ENCODE peak calls at places on chromosomes 4 and X, in six cellular contexts. One of them, this sample, is unnamed.

GRCh38 chr4:72846280-72847111 is 223.0 kb downstream of the COX18 start:
- DNase-seq in A549: no peak
- DNase-seq in K562: peak
- DNase-seq in H1: peak
- DNase-seq in HepG2: peak
- DNase-seq in endothelial cell of umbilical vein: no peak
- DNase-seq in this sample: peak

GRCh38 chr4:89486042-89486441 is 178.4 kb upstream of the GPRIN3 start:
- DNase-seq in A549: no peak
- DNase-seq in K562: no peak
- DNase-seq in H1: no peak
- DNase-seq in HepG2: no peak
- DNase-seq in endothelial cell of umbilical vein: peak
- DNase-seq in this sample: no peak

GRCh38 chrX:15973299-15973698 is 118.7 kb upstream of the AP1S2 start:
- DNase-seq in A549: peak
- DNase-seq in K562: peak
- DNase-seq in H1: no peak
- DNase-seq in HepG2: peak
- DNase-seq in endothelial cell of umbilical vein: peak
- DNase-seq in this sample: peak

GRCh38 chr4:8723222-8723980 is 130.8 kb downstream of the CPZ start:
- DNase-seq in A549: no peak
- DNase-seq in K562: no peak
- DNase-seq in H1: peak
- DNase-seq in HepG2: no peak
- DNase-seq in endothelial cell of umbilical vein: no peak
- DNase-seq in this sample: peak

GRCh38 chr4:4655901-4656300 is 114.1 kb upstream of the STX18 start:
- DNase-seq in A549: no peak
- DNase-seq in K562: no peak
- DNase-seq in H1: no peak
- DNase-seq in HepG2: no peak
- DNase-seq in endothelial cell of umbilical vein: no peak
- DNase-seq in this sample: no peak

GRCh38 chr4:183140911-183141320 is 41.9 kb downstream of the WWC2 start:
- DNase-seq in A549: no peak
- DNase-seq in K562: no peak
- DNase-seq in H1: no peak
- DNase-seq in HepG2: no peak
- DNase-seq in endothelial cell of umbilical vein: peak
- DNase-seq in this sample: no peak

GRCh38 chr4:53863731-53864130 is 200.7 kb downstream of the CHIC2 start:
- DNase-seq in A549: no peak
- DNase-seq in K562: no peak
- DNase-seq in H1: no peak
- DNase-seq in HepG2: no peak
- DNase-seq in endothelial cell of umbilical vein: no peak
- DNase-seq in this sample: no peak

GRCh38 chr4:84480082-84480481 is 19.0 kb downstream of the NKX6-1 start:
- DNase-seq in A549: no peak
- DNase-seq in K562: no peak
- DNase-seq in H1: no peak
- DNase-seq in HepG2: no peak
- DNase-seq in endothelial cell of umbilical vein: no peak
- DNase-seq in this sample: peak

GRCh38 chrX:17525762-17526555 is 151.0 kb downstream of the NHS start:
- DNase-seq in A549: no peak
- DNase-seq in K562: no peak
- DNase-seq in H1: no peak
- DNase-seq in HepG2: no peak
- DNase-seq in endothelial cell of umbilical vein: no peak
- DNase-seq in this sample: no peak

GRCh38 chr4:57080781-57081650 is 29.2 kb downstream of the IGFBP7 start:
- DNase-seq in A549: no peak
- DNase-seq in K562: no peak
- DNase-seq in H1: no peak
- DNase-seq in HepG2: peak
- DNase-seq in endothelial cell of umbilical vein: peak
- DNase-seq in this sample: no peak

GRCh38 chr4:183436417-183436816 is 8.0 kb upstream of the CDKN2AIP start:
- DNase-seq in A549: no peak
- DNase-seq in K562: no peak
- DNase-seq in H1: no peak
- DNase-seq in HepG2: no peak
- DNase-seq in endothelial cell of umbilical vein: no peak
- DNase-seq in this sample: no peak

GRCh38 chr4:13523105-13523477 is 21.2 kb downstream of the NKX3-2 start:
- DNase-seq in A549: no peak
- DNase-seq in K562: no peak
- DNase-seq in H1: no peak
- DNase-seq in HepG2: no peak
- DNase-seq in endothelial cell of umbilical vein: no peak
- DNase-seq in this sample: no peak

DNA sequence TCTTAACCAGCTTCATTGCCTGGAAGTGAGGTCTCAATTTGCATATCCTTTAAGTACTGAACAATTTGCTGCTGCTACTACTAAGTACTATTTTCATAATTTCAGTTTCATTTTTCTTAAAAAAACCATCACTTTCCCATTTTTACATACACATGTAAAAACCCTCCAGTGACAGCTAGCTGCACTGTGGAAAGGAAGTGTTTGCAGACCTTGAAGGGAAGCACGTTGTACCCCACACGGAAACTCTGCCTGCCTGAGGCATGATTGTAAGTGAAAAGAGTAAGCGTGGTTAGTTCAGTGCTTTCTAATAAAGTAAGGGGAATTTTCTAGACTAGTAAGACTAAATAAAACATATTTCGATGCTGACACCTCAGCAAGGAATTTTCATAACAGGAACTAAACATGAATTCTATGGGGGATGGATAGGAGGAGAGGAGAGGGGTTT is 103.6 kb downstream of the RAPGEF2 start:
- DNase-seq in A549: no peak
- DNase-seq in K562: no peak
- DNase-seq in H1: no peak
- DNase-seq in HepG2: no peak
- DNase-seq in endothelial cell of umbilical vein: peak
- DNase-seq in this sample: no peak
- TF ChIP-seq JUN in A549: no peak
- TF ChIP-seq JUN in K562: no peak
- TF ChIP-seq JUN in H1: no peak
- TF ChIP-seq JUN in HepG2: no peak
- TF ChIP-seq JUN in endothelial cell of umbilical vein: no peak
- TF ChIP-seq JUN in this sample: no peak

GRCh38 chr4:110503588-110504435 is 27.9 kb downstream of the ENPEP start:
- DNase-seq in A549: no peak
- DNase-seq in K562: no peak
- DNase-seq in H1: no peak
- DNase-seq in HepG2: no peak
- DNase-seq in endothelial cell of umbilical vein: no peak
- DNase-seq in this sample: no peak
- TF ChIP-seq JUN in A549: no peak
- TF ChIP-seq JUN in K562: no peak
- TF ChIP-seq JUN in H1: no peak
- TF ChIP-seq JUN in HepG2: no peak
- TF ChIP-seq JUN in endothelial cell of umbilical vein: no peak
- TF ChIP-seq JUN in this sample: no peak

DNA sequence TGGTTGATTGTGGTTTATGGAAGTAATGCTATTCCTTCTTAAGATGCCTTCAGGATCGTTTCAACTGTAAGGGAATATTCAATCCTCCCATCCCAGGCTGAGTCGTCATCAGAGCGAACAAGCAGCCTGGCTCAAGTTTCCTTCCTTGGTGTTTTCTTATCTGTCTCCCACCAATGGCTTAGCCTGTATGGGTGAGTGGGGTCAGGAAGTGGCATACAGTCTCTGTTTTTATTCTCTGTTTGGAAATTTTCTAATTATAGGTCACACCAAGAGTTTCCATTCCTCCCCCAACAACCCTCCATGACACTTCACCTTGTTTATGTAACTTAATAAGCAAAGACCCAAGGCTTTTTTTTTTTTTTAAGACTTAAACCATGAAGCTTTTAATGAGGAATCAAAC is 56.2 kb upstream of the KDR start:
- DNase-seq in A549: no peak
- DNase-seq in K562: no peak
- DNase-seq in H1: no peak
- DNase-seq in HepG2: no peak
- DNase-seq in endothelial cell of umbilical vein: peak
- DNase-seq in this sample: no peak
- TF ChIP-seq JUN in A549: no peak
- TF ChIP-seq JUN in K562: no peak
- TF ChIP-seq JUN in H1: no peak
- TF ChIP-seq JUN in HepG2: no peak
- TF ChIP-seq JUN in endothelial cell of umbilical vein: no peak
- TF ChIP-seq JUN in this sample: no peak

DNA sequence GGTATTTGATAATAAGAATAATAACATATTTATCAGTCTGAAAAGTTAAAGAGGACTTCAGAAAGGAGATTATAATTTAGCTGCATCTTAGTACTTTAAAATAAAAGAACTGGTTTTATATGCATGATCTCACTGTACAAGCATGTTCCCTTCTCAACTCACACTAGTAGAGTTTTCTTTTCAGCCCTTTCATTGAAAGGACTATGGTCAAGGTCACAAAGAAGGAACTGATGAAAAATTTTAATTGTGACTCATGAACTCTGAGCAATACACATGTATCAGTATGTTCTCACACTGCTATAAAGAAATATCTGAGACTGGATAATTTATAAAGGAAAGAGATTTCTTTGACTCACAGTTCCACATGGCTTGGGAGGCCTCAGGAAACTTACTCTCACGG is 73.7 kb upstream of the NDST4 start:
- DNase-seq in A549: no peak
- DNase-seq in K562: no peak
- DNase-seq in H1: no peak
- DNase-seq in HepG2: no peak
- DNase-seq in endothelial cell of umbilical vein: no peak
- DNase-seq in this sample: no peak
- TF ChIP-seq JUN in A549: no peak
- TF ChIP-seq JUN in K562: no peak
- TF ChIP-seq JUN in H1: no peak
- TF ChIP-seq JUN in HepG2: no peak
- TF ChIP-seq JUN in endothelial cell of umbilical vein: no peak
- TF ChIP-seq JUN in this sample: no peak

GRCh38 chr4:86302242-86302641 is 57.6 kb downstream of the MAPK10 start:
- DNase-seq in A549: no peak
- DNase-seq in K562: no peak
- DNase-seq in H1: no peak
- DNase-seq in HepG2: peak
- DNase-seq in endothelial cell of umbilical vein: peak
- DNase-seq in this sample: peak

GRCh38 chr4:86307432-86307831 is 52.4 kb downstream of the MAPK10 start:
- DNase-seq in A549: no peak
- DNase-seq in K562: no peak
- DNase-seq in H1: no peak
- DNase-seq in HepG2: no peak
- DNase-seq in endothelial cell of umbilical vein: peak
- DNase-seq in this sample: no peak

GRCh38 chr4:86306816-86307215 is 53.0 kb downstream of the MAPK10 start:
- DNase-seq in A549: no peak
- DNase-seq in K562: no peak
- DNase-seq in H1: no peak
- DNase-seq in HepG2: no peak
- DNase-seq in endothelial cell of umbilical vein: no peak
- DNase-seq in this sample: no peak
- TF ChIP-seq JUN in A549: no peak
- TF ChIP-seq JUN in K562: no peak
- TF ChIP-seq JUN in H1: no peak
- TF ChIP-seq JUN in HepG2: no peak
- TF ChIP-seq JUN in endothelial cell of umbilical vein: no peak
- TF ChIP-seq JUN in this sample: no peak

GRCh38 chr4:140609548-140610425 is 41.0 kb upstream of the UCP1 start:
- DNase-seq in A549: peak
- DNase-seq in K562: peak
- DNase-seq in H1: no peak
- DNase-seq in HepG2: peak
- DNase-seq in endothelial cell of umbilical vein: peak
- DNase-seq in this sample: no peak
- TF ChIP-seq JUN in A549: no peak
- TF ChIP-seq JUN in K562: no peak
- TF ChIP-seq JUN in H1: no peak
- TF ChIP-seq JUN in HepG2: no peak
- TF ChIP-seq JUN in endothelial cell of umbilical vein: no peak
- TF ChIP-seq JUN in this sample: no peak

GRCh38 chr4:94803181-94803580 is 45.4 kb downstream of the BMPR1B start:
- DNase-seq in A549: no peak
- DNase-seq in K562: no peak
- DNase-seq in H1: no peak
- DNase-seq in HepG2: no peak
- DNase-seq in endothelial cell of umbilical vein: no peak
- DNase-seq in this sample: no peak
- TF ChIP-seq JUN in A549: no peak
- TF ChIP-seq JUN in K562: no peak
- TF ChIP-seq JUN in H1: no peak
- TF ChIP-seq JUN in HepG2: no peak
- TF ChIP-seq JUN in endothelial cell of umbilical vein: no peak
- TF ChIP-seq JUN in this sample: no peak